ENCODE peak calls at places on chromosomes 11 and 22, in seven cellular contexts. Q is NCI-H774, T is astrocyte of the spinal cord, E is nephron progenitor cell, G is AG10803, Y is H4, O is neuronal stem cell. W is an unnamed sample.

GRCh38 chr11:130603585-130603906 is 155.1 kb downstream of the ADAMTS15 start:
- DNase-seq in Q (no peak), T (no peak), E (no peak), G (no peak), Y (no peak), O (no peak), W (no peak)

GRCh38 chr11:61725632-61726280 is 26.7 kb upstream of the MYRF start:
- DNase-seq in Q (no peak), T (peak), E (peak), G (no peak), Y (peak), O (no peak), W (no peak)

GRCh38 chr11:72777755-72778278 is 16.0 kb downstream of the STARD10 start:
- DNase-seq in Q (no peak), T (no peak), E (no peak), G (no peak), Y (no peak), O (no peak), W (no peak)

GRCh38 chr11:63914896-63915681 is 1.9 kb downstream of the RCOR2 start:
- DNase-seq in Q (no peak), T (no peak), E (peak), G (no peak), Y (no peak), O (no peak), W (no peak)

GRCh38 chr11:83827940-83828554 is 541.9 kb upstream of the CCDC90B start:
- DNase-seq in Q (peak), T (peak), E (no peak), G (peak), Y (peak), O (peak), W (peak)

GRCh38 chr11:130156108-130157022 is 3.2 kb upstream of the ST14 start:
- DNase-seq in Q (no peak), T (peak), E (no peak), G (peak), Y (no peak), O (no peak), W (no peak)

GRCh38 chr11:111077938-111078337 is 167.6 kb upstream of the POU2AF2 start:
- DNase-seq in Q (no peak), T (no peak), E (no peak), G (no peak), Y (no peak), O (no peak), W (no peak)

GRCh38 chr11:57324154-57324885 is 432 bp downstream of the TNKS1BP1 start:
- DNase-seq in Q (no peak), T (peak), E (peak), G (peak), Y (no peak), O (peak), W (peak)

GRCh38 chr11:3163241-3163981 is 1.7 kb downstream of the OSBPL5 start:
- DNase-seq in Q (no peak), T (no peak), E (no peak), G (no peak), Y (no peak), O (no peak), W (no peak)

GRCh38 chr22:39389420-39389819 is 10.2 kb upstream of the TAB1 start:
- DNase-seq in Q (no peak), T (no peak), E (no peak), G (no peak), Y (no peak), O (no peak), W (no peak)

GRCh38 chr22:40392618-40393017 is 22.2 kb downstream of the SGSM3 start:
- DNase-seq in Q (no peak), T (no peak), E (no peak), G (no peak), Y (no peak), O (no peak), W (no peak)

GRCh38 chr11:13207665-13208594 is 69.7 kb upstream of the BMAL1 start:
- DNase-seq in Q (peak), T (peak), E (no peak), G (peak), Y (peak), O (no peak), W (peak)

GRCh38 chr22:18085188-18085587 is 7.4 kb downstream of the PEX26 start:
- DNase-seq in Q (no peak), T (no peak), E (no peak), G (no peak), Y (no peak), O (no peak), W (no peak)

GRCh38 chr11:60680455-60681119 is 18.8 kb upstream of the MS4A8 start:
- DNase-seq in Q (no peak), T (no peak), E (no peak), G (no peak), Y (no peak), O (no peak), W (no peak)

GRCh38 chr11:64876835-64877341 is 1.5 kb downstream of the EHD1 start:
- DNase-seq in Q (no peak), T (peak), E (peak), G (peak), Y (no peak), O (no peak), W (peak)

W was measured in RWPE1.